ENCODE peak calls at places on chromosomes 1 and 21, in seven cellular contexts. T, C, G, U, I, D and Q are unnamed samples.

GRCh38 chr1:5770981-5771765 is 221.1 kb downstream of the NPHP4 start:
- DNase-seq in D (no peak), G (peak), T (no peak), I (no peak), C (no peak), U (no peak), Q (no peak)

GRCh38 chr1:223460566-223461189 is 67.5 kb downstream of the CCDC185 start:
- DNase-seq in U (no peak), D (no peak), I (no peak), G (no peak), C (no peak), T (no peak), Q (no peak)

GRCh38 chr1:22553991-22554522 is 9.2 kb upstream of the EPHA8 start:
- DNase-seq in I (no peak), G (no peak), U (no peak), C (no peak), D (no peak), T (no peak), Q (no peak)

GRCh38 chr1:202858789-202859414 is 30.0 kb downstream of the RABIF start:
- DNase-seq in U (no peak), D (no peak), C (no peak), T (no peak), I (no peak), G (no peak), Q (no peak)

GRCh38 chr1:61310538-61310937 is 228.2 kb downstream of the NFIA start:
- DNase-seq in G (no peak), D (no peak), I (no peak), U (no peak), T (no peak), C (no peak), Q (no peak)

GRCh38 chr1:70084314-70084915 is 121.0 kb downstream of the LRRC40 start:
- DNase-seq in I (no peak), C (no peak), U (peak), D (no peak), G (no peak), T (no peak), Q (no peak)

GRCh38 chr1:10339815-10340214 is 59.0 kb upstream of the PGD start:
- DNase-seq in T (no peak), D (no peak), U (peak), C (peak), G (peak), I (no peak), Q (no peak)

GRCh38 chr1:75131593-75132420 is 2.4 kb upstream of the LHX8 start:
- DNase-seq in I (no peak), D (no peak), T (no peak), G (no peak), U (no peak), C (no peak), Q (peak)

GRCh38 chr1:29469457-29469856 is 233.1 kb downstream of the PTPRU start:
- DNase-seq in G (peak), D (no peak), U (no peak), C (no peak), I (no peak), T (no peak), Q (no peak)

GRCh38 chr1:29939086-29939485 is 702.8 kb downstream of the PTPRU start:
- DNase-seq in D (no peak), I (no peak), T (no peak), G (no peak), U (no peak), C (no peak), Q (no peak)

GRCh38 chr1:77975386-77975785 is 3.5 kb downstream of the FUBP1 start:
- DNase-seq in C (no peak), D (no peak), T (no peak), U (peak), G (no peak), I (no peak), Q (no peak)

GRCh38 chr1:169163059-169163458 is 56.6 kb downstream of the ATP1B1 start:
- DNase-seq in G (no peak), T (no peak), C (peak), D (no peak), I (no peak), U (peak), Q (no peak)

GRCh38 chr1:174912243-174912642 is 87.5 kb upstream of the CACYBP start:
- DNase-seq in U (no peak), I (peak), G (no peak), D (no peak), C (no peak), T (no peak), Q (no peak)

GRCh38 chr1:105872761-105873286 is 1183.7 kb upstream of the PRMT6 start:
- DNase-seq in T (no peak), C (no peak), G (no peak), U (no peak), I (no peak), D (no peak), Q (no peak)

GRCh38 chr1:94580367-94581115 is 39.0 kb upstream of the F3 start:
- DNase-seq in D (no peak), U (peak), G (no peak), C (peak), I (no peak), T (no peak), Q (no peak)

GRCh38 chr21:46130721-46131720 is 24.4 kb downstream of the FTCD start:
- DNase-seq in I (no peak), G (no peak), C (no peak), T (no peak), U (no peak), D (no peak), Q (no peak)

GRCh38 chr1:110164951-110165350 is 14.7 kb downstream of the SLC6A17 start:
- DNase-seq in G (no peak), C (no peak), T (no peak), D (no peak), I (no peak), U (no peak), Q (no peak)

GRCh38 chr21:25569084-25569483 is 38.2 kb downstream of the MRPL39 start:
- DNase-seq in G (no peak), T (no peak), D (no peak), I (no peak), C (no peak), U (peak), Q (no peak)

GRCh38 chr1:115168026-115168425 is 78.7 kb upstream of the TSPAN2 start:
- DNase-seq in D (no peak), T (no peak), G (no peak), C (no peak), U (peak), I (no peak), Q (no peak)

GRCh38 chr1:74328851-74329250 is 93.7 kb downstream of the TNNI3K start:
- DNase-seq in C (no peak), G (no peak), T (no peak), D (no peak), U (no peak), I (no peak), Q (no peak)

GRCh38 chr1:228023294-228023639 is 16.5 kb downstream of the WNT3A start:
- DNase-seq in G (no peak), T (no peak), I (no peak), C (no peak), D (no peak), U (no peak), Q (no peak)

GRCh38 chr1:103187673-103188072 is 79.4 kb upstream of the COL11A1 start:
- DNase-seq in C (no peak), D (no peak), I (no peak), T (no peak), U (no peak), G (no peak), Q (no peak)

GRCh38 chr21:45156459-45156858 is 82.1 kb downstream of the ADARB1 start:
- DNase-seq in T (no peak), I (no peak), G (no peak), D (no peak), C (no peak), U (no peak), Q (no peak)

GRCh38 chr1:29804181-29804899 is 568.0 kb downstream of the PTPRU start:
- DNase-seq in G (no peak), D (no peak), U (no peak), I (no peak), T (no peak), C (no peak), Q (no peak)

GRCh38 chr1:204520834-204521709 is 4.9 kb downstream of the MDM4 start:
- DNase-seq in T (peak), C (no peak), I (peak), U (peak), G (no peak), D (no peak), Q (no peak)

GRCh38 chr1:225896937-225897549 is 8.1 kb upstream of the LEFTY1 start:
- DNase-seq in T (peak), C (peak), G (peak), D (peak), I (peak), U (peak), Q (no peak)

GRCh38 chr1:154773551-154773950 is 96.5 kb downstream of the KCNN3 start:
- DNase-seq in C (no peak), U (no peak), T (no peak), I (no peak), D (no peak), G (peak), Q (no peak)

GRCh38 chr1:15714438-15715136 is 21.5 kb upstream of the SLC25A34 start:
- DNase-seq in U (peak), C (no peak), G (no peak), I (no peak), D (no peak), T (no peak), Q (no peak)

GRCh38 chr1:5754817-5755551 is 237.2 kb downstream of the NPHP4 start:
- DNase-seq in T (no peak), D (no peak), U (no peak), I (no peak), C (no peak), G (no peak), Q (no peak)

GRCh38 chr1:71294178-71294577 is 213.3 kb upstream of the ZRANB2 start:
- DNase-seq in I (no peak), G (no peak), U (peak), C (no peak), D (no peak), T (no peak), Q (no peak)

GRCh38 chr1:53987880-53988279 is 30.1 kb downstream of the LDLRAD1 start:
- DNase-seq in D (no peak), G (no peak), U (peak), I (no peak), C (no peak), T (no peak), Q (no peak)

GRCh38 chr1:53470155-53470554 is 11.0 kb downstream of the DMRTB1 start:
- DNase-seq in U (peak), I (no peak), G (peak), C (peak), D (no peak), T (peak), Q (peak)

DNA sequence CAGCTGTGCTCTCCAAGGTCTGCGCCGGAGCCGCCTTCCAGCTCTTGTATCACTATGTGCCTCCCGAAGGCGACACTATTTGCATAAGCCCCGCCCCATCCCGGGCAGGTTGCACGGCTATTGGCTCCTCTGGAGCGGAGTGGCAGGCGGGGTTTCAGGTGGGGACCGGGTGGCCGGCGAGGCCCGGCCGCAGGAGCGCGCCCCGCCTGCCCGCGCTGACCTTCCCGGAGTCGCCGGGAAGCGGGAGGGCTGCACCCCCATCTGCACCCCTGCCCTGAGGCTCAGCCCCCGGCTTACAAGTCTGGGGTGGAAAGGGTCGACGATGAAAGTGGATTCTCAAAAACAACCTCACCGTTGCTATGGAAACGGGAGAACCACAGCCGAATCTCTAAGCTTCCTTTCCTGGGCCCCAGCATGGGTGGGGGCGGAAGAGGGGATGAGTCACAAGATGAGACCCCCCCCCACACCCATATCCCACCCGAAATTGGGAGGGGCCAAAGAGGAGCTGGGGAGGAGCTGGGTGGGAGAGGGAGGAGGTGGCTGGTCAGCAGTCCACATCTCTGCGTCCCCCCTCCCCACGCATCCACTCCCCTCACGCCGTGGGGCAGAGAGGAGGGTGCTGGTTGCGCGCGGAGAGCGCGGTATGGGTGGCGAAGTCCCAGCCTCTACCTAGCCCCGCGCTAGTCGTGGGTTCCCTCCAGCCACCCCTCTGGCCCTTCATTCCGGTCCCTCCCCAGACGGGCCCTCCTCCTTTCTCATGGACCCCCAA is at the start of gene HPCAL4:
- DNase-seq in C (peak), U (peak), G (peak), I (no peak), T (peak), D (peak), Q (peak)
- H3K4me3 ChIP-seq in C (peak), U (no peak), G (no peak), I (peak), T (peak), D (peak), Q (no peak)

GRCh38 chr1:51875836-51876235 is 2.7 kb downstream of the NRDC start:
- DNase-seq in T (no peak), I (no peak), U (no peak), G (no peak), C (no peak), D (no peak), Q (no peak)

GRCh38 chr1:51871351-51871975 is 7.1 kb downstream of the NRDC start:
- DNase-seq in G (no peak), I (no peak), T (no peak), D (no peak), U (no peak), C (no peak), Q (no peak)

GRCh38 chr1:51875291-51875772 is 3.2 kb downstream of the NRDC start:
- DNase-seq in C (no peak), U (no peak), T (no peak), G (no peak), I (no peak), D (no peak), Q (no peak)

GRCh38 chr1:51867479-51868232 is 10.9 kb downstream of the NRDC start:
- DNase-seq in G (no peak), U (no peak), I (no peak), T (no peak), D (no peak), C (no peak), Q (no peak)

GRCh38 chr1:51870603-51871350 is 7.8 kb downstream of the NRDC start:
- DNase-seq in T (no peak), G (no peak), U (no peak), I (no peak), C (no peak), D (no peak), Q (no peak)
- TF ChIP-seq POLR2A in T (no peak), G (no peak), U (no peak), I (no peak), C (no peak), D (no peak), Q (no peak)

DNA sequence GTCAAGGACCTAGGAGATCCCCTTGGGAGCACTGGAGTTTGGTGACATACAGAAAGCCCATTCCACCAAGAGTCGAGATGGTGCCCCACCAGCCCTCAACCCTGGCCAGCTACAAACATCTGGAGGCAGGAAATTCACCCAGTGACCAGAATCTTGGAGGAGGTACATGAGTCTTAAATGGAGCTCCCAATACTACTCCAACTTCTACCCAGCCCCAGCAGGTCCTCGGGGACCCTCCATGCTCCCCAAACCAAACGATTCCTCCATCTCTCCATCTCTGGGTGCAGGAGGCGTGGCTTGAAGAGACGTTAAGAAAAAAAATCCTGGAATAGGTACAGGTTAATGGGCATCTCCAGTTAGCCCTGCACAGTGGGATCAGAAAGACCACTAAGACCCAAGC is 5.5 kb upstream of the RASSF5 start:
- DNase-seq in U (no peak), C (no peak), T (no peak), I (no peak), G (no peak), D (no peak), Q (no peak)
- H3K4me3 ChIP-seq in U (no peak), C (no peak), T (no peak), I (no peak), G (no peak), D (no peak), Q (no peak)

DNA sequence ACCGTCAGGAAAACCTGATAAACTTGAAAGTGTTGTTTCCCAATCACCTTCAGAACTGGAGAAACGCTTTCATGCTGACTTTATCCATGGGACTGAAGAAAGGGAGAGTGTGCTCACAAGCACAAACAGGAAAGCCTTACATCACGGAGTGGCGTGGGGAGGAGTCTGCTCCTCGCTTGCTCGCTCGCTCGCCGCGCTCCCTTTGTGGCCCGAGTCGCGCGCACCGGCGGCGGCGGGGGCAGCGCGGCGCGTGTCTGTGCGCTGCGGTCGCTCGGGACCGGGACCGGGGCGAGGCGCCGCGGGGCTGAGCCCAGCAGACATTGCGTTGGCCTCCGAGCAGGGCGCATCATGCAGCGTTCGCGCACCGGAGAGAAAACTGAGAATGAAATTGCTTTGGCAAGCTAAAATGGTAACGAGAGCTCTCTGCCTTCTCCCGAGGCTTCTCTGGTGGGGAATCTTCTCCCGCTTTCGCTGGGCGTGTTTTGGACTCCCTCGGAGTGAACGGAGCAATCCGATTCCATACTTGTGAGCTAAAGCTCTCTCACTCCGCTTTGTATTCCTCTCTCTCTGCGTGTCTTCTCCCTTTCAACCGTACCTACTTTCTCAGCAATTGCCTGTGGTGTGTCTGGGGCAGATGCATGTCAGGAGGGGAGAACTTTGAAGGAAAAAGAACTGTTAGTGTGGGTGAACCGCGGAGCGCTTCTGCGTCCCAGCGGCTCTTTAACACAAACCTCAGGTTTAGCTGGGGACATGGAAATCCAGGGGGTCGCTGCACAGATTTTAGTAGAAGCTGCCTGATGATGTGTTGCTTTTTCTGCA is at the start of gene RGL1:
- DNase-seq in D (peak), C (peak), T (peak), I (no peak), G (peak), U (peak), Q (peak)
- TF ChIP-seq POLR2A in D (peak), C (peak), T (peak), I (peak), G (peak), U (peak), Q (no peak)

DNA sequence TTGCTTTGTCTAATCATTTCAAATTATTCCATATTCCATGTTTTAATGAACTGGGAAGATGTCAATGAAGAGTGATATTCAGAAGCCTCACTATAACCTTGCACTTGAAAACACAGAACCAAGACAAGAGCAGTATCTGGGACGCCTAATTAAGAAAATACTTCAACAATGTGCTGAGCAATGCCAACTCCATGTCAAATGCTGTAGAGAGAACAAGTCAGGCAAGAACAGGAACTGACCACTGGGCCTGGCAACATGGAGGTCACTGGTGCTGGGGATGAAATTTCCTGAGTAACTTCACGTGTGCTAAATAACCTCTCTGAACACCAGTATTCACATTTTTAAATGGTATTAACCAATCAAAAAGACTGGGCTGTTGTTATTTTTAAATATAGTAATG is 22.8 kb downstream of the HEATR1 start:
- DNase-seq in C (no peak), U (no peak), G (no peak), D (no peak), I (no peak), T (no peak), Q (no peak)
- H3K4me3 ChIP-seq in C (no peak), U (no peak), G (no peak), D (no peak), I (no peak), T (no peak), Q (no peak)

DNA sequence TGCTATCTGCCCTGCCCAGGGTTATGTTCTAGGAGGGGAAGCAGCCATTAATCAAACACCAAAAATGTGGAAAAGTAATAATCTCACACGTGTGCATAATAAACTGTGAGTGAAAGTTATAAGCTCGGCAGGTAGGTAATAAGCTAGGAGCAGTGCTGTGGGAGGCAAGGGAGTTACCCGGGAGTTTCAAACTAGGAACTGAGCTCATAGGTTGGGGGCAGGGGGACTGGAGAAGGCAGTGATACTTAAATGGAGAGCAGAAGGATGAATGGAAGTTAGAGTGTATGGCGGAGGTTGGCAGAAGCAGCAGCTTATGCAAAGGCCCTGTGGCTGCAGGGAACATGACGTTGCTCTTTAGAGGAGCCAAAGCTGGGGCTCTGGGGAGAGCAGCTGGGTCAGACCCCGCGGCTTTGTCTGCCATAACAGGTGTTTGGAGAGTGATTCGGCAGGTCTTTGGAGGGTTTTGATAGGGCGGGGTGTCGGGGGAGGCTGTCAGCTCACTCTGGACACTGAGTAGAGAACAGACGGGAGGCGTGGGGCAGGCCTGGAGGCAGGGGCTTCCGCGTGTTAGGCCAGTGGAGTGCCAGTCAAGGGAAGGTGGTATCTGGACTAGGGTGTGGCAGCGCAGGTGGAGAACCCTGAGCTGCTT is 20.0 kb downstream of the PTPRF start:
- DNase-seq in G (peak), U (no peak), I (no peak), D (no peak), C (no peak), T (no peak), Q (no peak)
- TF ChIP-seq POLR2A in G (peak), U (no peak), I (no peak), D (no peak), C (no peak), T (no peak), Q (no peak)

DNA sequence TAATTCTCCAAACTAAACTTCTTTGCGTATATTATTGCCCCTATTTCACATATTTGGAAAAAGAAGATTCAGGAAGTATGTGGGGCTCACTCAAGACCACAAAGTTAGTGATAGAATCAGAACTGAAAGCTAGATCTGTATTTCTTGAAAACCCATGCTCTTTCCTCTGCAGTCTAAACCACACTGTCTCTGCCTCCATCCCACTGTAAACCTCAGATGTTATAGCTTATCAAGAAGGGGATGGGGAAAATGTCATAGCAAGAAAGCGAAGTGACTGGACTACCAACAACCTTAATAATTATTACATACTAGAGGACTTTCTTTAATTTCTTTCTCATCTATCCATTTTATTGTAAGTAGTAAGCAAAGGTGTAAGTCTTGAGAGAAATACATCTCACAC is 257.7 kb upstream of the SGIP1 start:
- DNase-seq in T (no peak), I (peak), D (no peak), G (no peak), C (no peak), U (no peak), Q (no peak)
- H3K4me3 ChIP-seq in T (no peak), I (no peak), D (no peak), G (no peak), C (no peak), U (no peak), Q (no peak)